ENCODE peak calls at places on chromosome X, in nine cellular contexts. F is coronary artery, G is lung, P is GM13977, I is mucosa of descending colon, H is choroid plexus epithelial cell, Y is lower leg skin, W is BJ, A is OCI-LY7. J is an unnamed sample.

GRCh38 chrX:1322393-1322792 is 14.2 kb upstream of the IL3RA start:
- DNase-seq in F (no peak), G (no peak), P (no peak), I (no peak), H (no peak), Y (no peak), W (no peak), A (no peak), J (no peak)

GRCh38 chrX:151384807-151385206 is 12.2 kb upstream of the VMA21 start:
- DNase-seq in F (no peak), G (no peak), P (no peak), I (no peak), H (no peak), Y (no peak), W (no peak), A (no peak), J (peak; percentile 16)

GRCh38 chrX:149129767-149130166 is 375.3 kb downstream of the IDS start:
- DNase-seq in F (no peak), G (no peak), P (no peak), I (no peak), H (peak; percentile 22), Y (no peak), W (no peak), A (no peak), J (no peak)

GRCh38 chrX:130263016-130263415 is 5.7 kb downstream of the ZNF280C start:
- DNase-seq in F (no peak), G (no peak), P (no peak), I (no peak), H (no peak), Y (no peak), W (no peak), A (no peak), J (no peak)

GRCh38 chrX:30971761-30972603 is 82.9 kb upstream of the TAB3 start:
- DNase-seq in F (no peak), G (peak; percentile 35), P (peak; percentile 50), I (peak; percentile 27), H (peak; percentile 64), Y (no peak), W (peak; percentile 7), A (peak; percentile 54), J (no peak)

GRCh38 chrX:108186811-108187210 is 95.2 kb downstream of the ATG4A start:
- DNase-seq in F (no peak), G (no peak), P (no peak), I (no peak), H (peak; percentile 85), Y (no peak), W (peak; percentile 11), A (no peak), J (peak; percentile 80)

GRCh38 chrX:24934279-24934678 is 81.5 kb downstream of the ARX start:
- DNase-seq in F (no peak), G (no peak), P (no peak), I (no peak), H (no peak), Y (no peak), W (no peak), A (no peak), J (no peak)

GRCh38 chrX:19888419-19888879 is 1.0 kb upstream of the SH3KBP1 start:
- DNase-seq in F (no peak), G (no peak), P (peak; percentile 51), I (peak; percentile 51), H (peak; percentile 85), Y (no peak), W (peak; percentile 30), A (peak; percentile 73), J (peak; percentile 52)

GRCh38 chrX:1391370-1391706 is 575 bp downstream of the SLC25A6 start:
- DNase-seq in F (no peak), G (no peak), P (peak; percentile 98), I (no peak), H (no peak), Y (peak; percentile 98), W (peak; percentile 12), A (no peak), J (no peak)

GRCh38 chrX:132940727-132941162 is 17.7 kb downstream of the HS6ST2 start:
- DNase-seq in F (no peak), G (no peak), P (no peak), I (no peak), H (peak; percentile 24), Y (no peak), W (no peak), A (no peak), J (no peak)

GRCh38 chrX:22742174-22742573 is 257.6 kb upstream of the DDX53 start:
- DNase-seq in F (no peak), G (no peak), P (no peak), I (no peak), H (peak; percentile 23), Y (no peak), W (peak; percentile 10), A (no peak), J (no peak)

GRCh38 chrX:128816919-128817318 is 706.4 kb downstream of the SMARCA1 start:
- DNase-seq in F (no peak), G (no peak), P (no peak), I (peak; percentile 5), H (peak; percentile 0), Y (no peak), W (no peak), A (peak; percentile 15), J (no peak)
- TF ChIP-seq CTCF in F (no peak), G (no peak), P (peak; percentile 58), I (no peak), H (no peak), Y (no peak), W (no peak), A (peak; percentile 61), J (peak; percentile 24)

GRCh38 chrX:26783512-26784225 is 567.7 kb downstream of the MAGEB5 start:
- DNase-seq in F (no peak), G (no peak), P (no peak), I (peak; percentile 9), H (peak; percentile 62), Y (no peak), W (no peak), A (peak; percentile 62), J (peak; percentile 1)
- TF ChIP-seq CTCF in F (no peak), G (peak; percentile 21), P (peak; percentile 74), I (no peak), H (peak; percentile 74), Y (no peak), W (no peak), A (peak; percentile 73), J (peak; percentile 50)

GRCh38 chrX:119150163-119151135 is 22.8 kb upstream of the KIAA1210 start:
- DNase-seq in F (no peak), G (no peak), P (no peak), I (no peak), H (no peak), Y (peak; percentile 65), W (no peak), A (no peak), J (no peak)

GRCh38 chrX:119147486-119147885 is 19.9 kb upstream of the KIAA1210 start:
- DNase-seq in F (no peak), G (no peak), P (no peak), I (no peak), H (no peak), Y (peak; percentile 45), W (no peak), A (no peak), J (no peak)

GRCh38 chrX:119145241-119145653 is 17.6 kb upstream of the KIAA1210 start:
- DNase-seq in F (no peak), G (no peak), P (no peak), I (peak; percentile 30), H (peak; percentile 26), Y (no peak), W (no peak), A (peak; percentile 1), J (no peak)
- TF ChIP-seq CTCF in F (no peak), G (no peak), P (peak; percentile 26), I (peak; percentile 17), H (peak; percentile 62), Y (no peak), W (peak; percentile 57), A (peak; percentile 47), J (peak; percentile 56)

GRCh38 chrX:40877869-40878268 is 142.5 kb upstream of the MED14 start:
- DNase-seq in F (no peak), G (no peak), P (no peak), I (peak; percentile 31), H (peak; percentile 58), Y (no peak), W (no peak), A (peak; percentile 17), J (no peak)
- TF ChIP-seq CTCF in F (no peak), G (peak; percentile 9), P (peak; percentile 50), I (no peak), H (peak; percentile 50), Y (no peak), W (peak; percentile 45), A (peak; percentile 71), J (no peak)

GRCh38 chrX:64642482-64642881 is 247.2 kb upstream of the MTMR8 start:
- DNase-seq in F (no peak), G (no peak), P (peak; percentile 4), I (peak; percentile 4), H (no peak), Y (no peak), W (no peak), A (peak; percentile 35), J (no peak)
- TF ChIP-seq CTCF in F (no peak), G (no peak), P (peak; percentile 60), I (no peak), H (no peak), Y (no peak), W (no peak), A (peak; percentile 72), J (no peak)

DNA sequence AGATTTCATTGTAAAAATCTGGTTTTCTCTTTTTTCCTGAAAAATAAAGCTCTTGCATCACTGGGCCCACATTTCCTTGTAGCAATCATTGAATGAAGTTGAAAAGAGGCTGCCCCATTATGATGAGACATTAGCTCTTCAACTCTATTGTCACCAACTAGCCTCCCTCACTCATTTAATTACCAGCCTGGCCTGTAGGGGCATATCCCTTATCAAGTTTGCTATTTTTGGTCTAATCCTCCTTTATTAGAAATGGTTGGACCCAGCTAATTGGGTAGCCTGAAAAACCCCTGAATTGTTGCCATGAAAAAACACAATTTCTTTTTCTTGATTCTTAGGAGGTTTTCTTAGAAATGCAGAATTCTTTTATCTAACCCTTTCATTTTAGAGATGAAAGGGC is 164.6 kb upstream of the CASK start:
- DNase-seq in F (no peak), G (no peak), P (no peak), I (no peak), H (no peak), Y (no peak), W (no peak), A (no peak), J (no peak)
- TF ChIP-seq CTCF in F (no peak), G (no peak), P (no peak), I (no peak), H (no peak), Y (no peak), W (no peak), A (no peak), J (no peak)

GRCh38 chrX:154317391-154318000 is 21.9 kb downstream of the TKTL1 start:
- DNase-seq in F (no peak), G (no peak), P (no peak), I (peak; percentile 25), H (peak; percentile 28), Y (no peak), W (no peak), A (peak; percentile 21), J (no peak)
- TF ChIP-seq CTCF in F (no peak), G (peak; percentile 12), P (no peak), I (no peak), H (peak; percentile 68), Y (no peak), W (peak; percentile 59), A (peak; percentile 71), J (peak; percentile 66)

GRCh38 chrX:9341305-9342201 is 123.3 kb upstream of the TBL1X start:
- DNase-seq in F (no peak), G (peak; percentile 72), P (peak; percentile 77), I (peak; percentile 76), H (peak; percentile 76), Y (peak; percentile 90), W (no peak), A (peak; percentile 77), J (no peak)
- TF ChIP-seq CTCF in F (no peak), G (no peak), P (peak; percentile 22), I (no peak), H (no peak), Y (no peak), W (peak; percentile 4), A (no peak), J (no peak)